ENCODE peak calls at places on chromosomes 4 and X, in nine cellular contexts. G is fibroblast of lung, Y is A549, H is lower leg skin, L is DND-41, A is mucosa of descending colon, I is astrocyte of the spinal cord, V is AG04449, C is fibroblast of pulmonary artery. E is an unnamed sample.

GRCh38 chr4:579543-580175 is 3.6 kb upstream of the TMEM271 start:
- DNase-seq in Y (no peak), G (no peak), C (no peak), V (no peak), A (no peak), L (no peak), H (no peak), I (no peak), E (no peak)

GRCh38 chr4:183478926-183479325 is 25.9 kb upstream of the ING2 start:
- DNase-seq in I (no peak), G (no peak), A (no peak), Y (no peak), V (no peak), L (no peak), C (no peak), H (no peak), E (no peak)

GRCh38 chr4:22473268-22473667 is 42.6 kb downstream of the ADGRA3 start:
- DNase-seq in G (peak), H (no peak), I (peak), V (peak), L (no peak), Y (no peak), C (peak), A (no peak), E (peak)

GRCh38 chrX:108945883-108946523 is 209.6 kb upstream of the IRS4 start:
- DNase-seq in A (no peak), H (no peak), I (no peak), L (no peak), V (no peak), Y (no peak), C (no peak), G (no peak), E (no peak)

GRCh38 chr4:66052426-66052825 is 382.1 kb upstream of the EPHA5 start:
- DNase-seq in V (no peak), I (peak), Y (no peak), H (no peak), G (peak), L (no peak), A (no peak), C (peak), E (peak)

GRCh38 chrX:45449982-45450381 is 249.3 kb upstream of the DIPK2B start:
- DNase-seq in C (peak), L (no peak), I (peak), G (peak), Y (no peak), A (no peak), V (no peak), H (no peak), E (peak)

GRCh38 chrX:18424482-18425198 is 768 bp upstream of the CDKL5 start:
- DNase-seq in I (peak), A (peak), V (no peak), Y (peak), L (peak), C (peak), H (no peak), G (peak), E (no peak)

GRCh38 chr4:626201-627091 is 1.1 kb downstream of the PDE6B start:
- DNase-seq in Y (no peak), C (no peak), V (no peak), G (no peak), A (no peak), L (no peak), I (no peak), H (no peak), E (no peak)

GRCh38 chrX:32673193-32673592 is 538.2 kb downstream of the DMD start:
- DNase-seq in I (no peak), H (no peak), G (no peak), L (no peak), Y (peak), C (peak), A (no peak), V (no peak), E (no peak)
- TF ChIP-seq CTCF in I (no peak), H (no peak), G (no peak), L (no peak), Y (no peak), C (no peak), A (no peak), V (no peak), E (no peak)

GRCh38 chr4:81839347-81840042 is 367.8 kb upstream of the RASGEF1B start:
- DNase-seq in G (no peak), A (no peak), V (no peak), L (no peak), H (no peak), I (no peak), C (no peak), Y (no peak), E (no peak)
- H3K4me3 ChIP-seq in G (no peak), A (no peak), V (no peak), L (no peak), H (no peak), I (no peak), C (no peak), Y (no peak), E (no peak)

DNA sequence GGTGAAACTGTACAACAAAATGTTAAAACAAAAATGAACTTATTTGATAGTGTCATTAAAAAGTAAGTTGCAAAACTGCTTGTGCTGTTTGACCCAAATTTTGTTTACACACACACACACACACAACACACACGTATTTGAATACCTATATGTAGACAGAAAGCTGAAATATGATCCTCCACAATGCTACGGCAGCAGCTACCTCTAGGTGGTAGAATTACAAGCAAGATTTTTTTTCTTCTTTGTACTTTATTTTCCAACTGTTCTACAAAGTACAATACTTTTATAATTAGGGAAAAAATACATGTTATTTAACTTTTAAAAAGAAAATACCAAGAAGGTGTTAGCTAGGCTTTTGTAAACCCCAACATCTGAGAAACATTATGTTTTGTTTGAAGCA is 1.2 kb downstream of the CYTL1 start:
- DNase-seq in C (no peak), H (no peak), I (peak), G (no peak), V (no peak), Y (peak), L (no peak), A (no peak), E (no peak)
- TF ChIP-seq CTCF in C (no peak), H (no peak), I (peak), G (no peak), V (no peak), Y (no peak), L (peak), A (no peak), E (peak)

DNA sequence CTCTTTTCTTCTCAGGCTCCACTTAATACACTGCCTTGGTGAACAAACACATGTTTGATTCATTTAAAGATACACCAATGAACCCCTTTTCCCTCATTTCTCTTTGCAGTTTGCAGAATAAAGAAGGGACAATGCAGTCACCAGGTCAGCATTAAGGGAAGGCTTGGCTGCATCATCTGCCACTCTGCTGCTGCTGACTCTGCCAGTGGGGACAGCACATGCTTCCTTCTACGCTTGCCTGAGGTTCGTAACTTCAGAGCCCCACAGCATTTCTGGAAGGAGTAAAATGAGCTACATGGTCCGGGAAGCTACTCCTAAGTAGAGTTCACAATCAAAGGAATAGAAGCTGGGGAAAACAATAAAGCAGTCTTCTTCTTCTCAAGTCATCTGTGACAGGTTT is 178.9 kb upstream of the GATB start:
- DNase-seq in I (no peak), L (no peak), V (no peak), H (no peak), A (no peak), G (no peak), Y (no peak), C (no peak), E (no peak)
- H3K4me3 ChIP-seq in I (no peak), L (no peak), V (no peak), H (no peak), A (no peak), G (no peak), Y (no peak), C (no peak), E (no peak)

DNA sequence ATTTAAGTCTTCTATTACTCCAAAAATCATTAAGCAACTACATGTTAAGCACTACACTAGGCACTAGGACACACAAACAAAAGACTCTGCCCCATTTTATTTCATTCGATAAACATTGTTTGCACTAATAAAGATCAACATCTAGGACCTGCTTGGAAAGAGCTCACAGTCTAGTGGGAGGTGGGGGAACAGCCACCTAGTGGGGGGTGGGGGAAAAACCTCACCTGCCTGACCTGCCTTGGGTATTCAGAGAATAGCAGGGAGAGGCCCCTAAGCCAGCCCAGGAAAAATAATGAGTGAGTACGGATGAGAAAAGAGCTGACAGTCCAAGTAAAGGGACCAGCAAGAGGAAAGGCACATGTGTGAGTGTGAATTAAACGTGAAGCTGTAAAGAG is 52.2 kb downstream of the PRDM5 start:
- DNase-seq in V (no peak), C (no peak), H (no peak), L (peak), I (no peak), G (no peak), A (peak), Y (no peak), E (no peak)
- TF ChIP-seq CTCF in V (no peak), C (no peak), H (no peak), L (no peak), I (no peak), G (no peak), A (no peak), Y (no peak), E (peak)

DNA sequence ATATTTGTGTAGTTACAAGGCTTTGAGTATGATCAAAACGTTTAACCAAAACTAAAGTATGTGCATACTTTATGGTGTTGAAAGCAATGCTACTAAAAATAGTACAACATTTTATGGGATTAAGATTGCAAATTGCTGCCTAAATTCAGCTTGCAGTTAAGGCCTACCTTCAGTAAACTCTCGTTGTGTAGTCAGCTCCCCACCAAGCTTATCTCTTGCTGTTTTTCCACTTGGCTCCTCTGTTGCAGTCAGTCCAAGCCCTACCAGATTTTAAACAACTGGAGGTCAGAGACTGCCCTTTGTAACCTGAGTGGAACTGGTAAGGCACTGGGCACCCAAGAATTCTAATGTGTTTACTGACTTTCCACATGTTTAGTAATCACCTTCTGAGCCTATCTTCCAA is 25.7 kb downstream of the AFF1 start:
- DNase-seq in V (no peak), Y (no peak), G (peak), L (peak), A (no peak), C (peak), H (no peak), I (no peak), E (no peak)
- H3K4me3 ChIP-seq in V (no peak), Y (no peak), G (no peak), L (no peak), A (no peak), C (no peak), H (no peak), I (no peak), E (no peak)

DNA sequence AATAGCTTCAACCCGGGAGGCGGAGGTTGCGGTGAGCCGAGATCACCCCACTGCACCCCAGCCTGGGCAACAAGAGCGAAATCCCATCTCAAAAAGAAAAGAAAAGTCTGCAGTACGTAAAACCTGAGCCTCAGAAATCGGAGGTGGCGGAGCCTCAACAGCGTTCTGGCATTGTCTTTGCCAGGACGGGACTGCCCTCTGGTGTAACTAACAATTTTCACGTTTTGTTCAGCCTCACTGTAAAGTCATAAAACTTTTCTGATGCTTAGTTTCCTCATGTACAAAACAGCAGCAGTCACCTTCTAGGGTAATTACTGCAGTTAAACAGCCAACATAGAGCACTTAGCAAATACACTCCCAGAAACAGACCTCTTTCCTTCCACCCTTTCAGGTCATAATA is 121.7 kb downstream of the RBM47 start:
- DNase-seq in H (no peak), I (no peak), V (no peak), G (no peak), Y (peak), A (peak), L (no peak), C (no peak), E (no peak)
- TF ChIP-seq CTCF in H (no peak), I (no peak), V (no peak), G (no peak), Y (no peak), A (no peak), L (peak), C (no peak), E (no peak)

GRCh38 chrX:39773923-39774803 is 323.6 kb downstream of the BCOR start:
- DNase-seq in I (no peak), A (no peak), H (no peak), C (peak), L (no peak), V (no peak), Y (no peak), G (peak), E (no peak)
- H3K4me3 ChIP-seq in I (no peak), A (no peak), H (no peak), C (no peak), L (no peak), V (no peak), Y (no peak), G (no peak), E (no peak)

E was measured in astrocyte of the cerebellum.